ENCODE peak calls at places on chromosomes 11 and 22, in six cellular contexts. One of them, this sample, is unnamed.

GRCh38 chr11:64971421-64972233 is at the start of gene MAJIN:
- DNase-seq in Caco-2: no peak
- DNase-seq in NCI-H1105: no peak
- DNase-seq in activated effector memory CD4-positive, alpha-beta T cell treated with anti-CD3 and anti-CD28 coated beads, Interleukin-2, amount 50 U/mL, for 16 hours: peak; percentile 95
- DNase-seq in NCI-H1092 treated with DMSO at 0.1 percent for 48 hours: no peak
- DNase-seq in CD8-positive, alpha-beta memory T cell: peak; percentile 63
- DNase-seq in this sample: peak; percentile 90

GRCh38 chr11:95228081-95228859 is 2.7 kb downstream of the SESN3 start:
- DNase-seq in Caco-2: no peak
- DNase-seq in NCI-H1105: no peak
- DNase-seq in activated effector memory CD4-positive, alpha-beta T cell treated with anti-CD3 and anti-CD28 coated beads, Interleukin-2, amount 50 U/mL, for 16 hours: no peak
- DNase-seq in NCI-H1092 treated with DMSO at 0.1 percent for 48 hours: no peak
- DNase-seq in CD8-positive, alpha-beta memory T cell: no peak
- DNase-seq in this sample: no peak

GRCh38 chr22:46846154-46846831 is 83.8 kb downstream of the TBC1D22A start:
- DNase-seq in Caco-2: no peak
- DNase-seq in NCI-H1105: no peak
- DNase-seq in activated effector memory CD4-positive, alpha-beta T cell treated with anti-CD3 and anti-CD28 coated beads, Interleukin-2, amount 50 U/mL, for 16 hours: peak; percentile 61
- DNase-seq in NCI-H1092 treated with DMSO at 0.1 percent for 48 hours: no peak
- DNase-seq in CD8-positive, alpha-beta memory T cell: no peak
- DNase-seq in this sample: no peak

GRCh38 chr11:36363361-36364272 is 67.5 kb downstream of the PRR5L start:
- DNase-seq in Caco-2: no peak
- DNase-seq in NCI-H1105: no peak
- DNase-seq in activated effector memory CD4-positive, alpha-beta T cell treated with anti-CD3 and anti-CD28 coated beads, Interleukin-2, amount 50 U/mL, for 16 hours: no peak
- DNase-seq in NCI-H1092 treated with DMSO at 0.1 percent for 48 hours: no peak
- DNase-seq in CD8-positive, alpha-beta memory T cell: no peak
- DNase-seq in this sample: no peak

GRCh38 chr11:109851780-109852390 is 241.3 kb upstream of the ZC3H12C start:
- DNase-seq in Caco-2: no peak
- DNase-seq in NCI-H1105: no peak
- DNase-seq in activated effector memory CD4-positive, alpha-beta T cell treated with anti-CD3 and anti-CD28 coated beads, Interleukin-2, amount 50 U/mL, for 16 hours: no peak
- DNase-seq in NCI-H1092 treated with DMSO at 0.1 percent for 48 hours: no peak
- DNase-seq in CD8-positive, alpha-beta memory T cell: no peak
- DNase-seq in this sample: no peak

GRCh38 chr11:111922803-111923202 is 4.1 kb downstream of the C11orf52 start:
- DNase-seq in Caco-2: no peak
- DNase-seq in NCI-H1105: no peak
- DNase-seq in activated effector memory CD4-positive, alpha-beta T cell treated with anti-CD3 and anti-CD28 coated beads, Interleukin-2, amount 50 U/mL, for 16 hours: no peak
- DNase-seq in NCI-H1092 treated with DMSO at 0.1 percent for 48 hours: no peak
- DNase-seq in CD8-positive, alpha-beta memory T cell: no peak
- DNase-seq in this sample: no peak

GRCh38 chr11:76257040-76257730 is 50.9 kb upstream of the WNT11 start:
- DNase-seq in Caco-2: peak; percentile 33
- DNase-seq in NCI-H1105: no peak
- DNase-seq in activated effector memory CD4-positive, alpha-beta T cell treated with anti-CD3 and anti-CD28 coated beads, Interleukin-2, amount 50 U/mL, for 16 hours: no peak
- DNase-seq in NCI-H1092 treated with DMSO at 0.1 percent for 48 hours: no peak
- DNase-seq in CD8-positive, alpha-beta memory T cell: no peak
- DNase-seq in this sample: no peak

GRCh38 chr11:126740857-126741256 is 259.7 kb downstream of the KIRREL3 start:
- DNase-seq in Caco-2: no peak
- DNase-seq in NCI-H1105: no peak
- DNase-seq in activated effector memory CD4-positive, alpha-beta T cell treated with anti-CD3 and anti-CD28 coated beads, Interleukin-2, amount 50 U/mL, for 16 hours: no peak
- DNase-seq in NCI-H1092 treated with DMSO at 0.1 percent for 48 hours: no peak
- DNase-seq in CD8-positive, alpha-beta memory T cell: no peak
- DNase-seq in this sample: no peak

GRCh38 chr11:124707813-124708212 is 31.9 kb upstream of the NRGN start:
- DNase-seq in Caco-2: no peak
- DNase-seq in NCI-H1105: no peak
- DNase-seq in activated effector memory CD4-positive, alpha-beta T cell treated with anti-CD3 and anti-CD28 coated beads, Interleukin-2, amount 50 U/mL, for 16 hours: no peak
- DNase-seq in NCI-H1092 treated with DMSO at 0.1 percent for 48 hours: no peak
- DNase-seq in CD8-positive, alpha-beta memory T cell: no peak
- DNase-seq in this sample: no peak

GRCh38 chr22:43666511-43666910 is 145.6 kb downstream of the EFCAB6 start:
- DNase-seq in Caco-2: no peak
- DNase-seq in NCI-H1105: no peak
- DNase-seq in activated effector memory CD4-positive, alpha-beta T cell treated with anti-CD3 and anti-CD28 coated beads, Interleukin-2, amount 50 U/mL, for 16 hours: no peak
- DNase-seq in NCI-H1092 treated with DMSO at 0.1 percent for 48 hours: no peak
- DNase-seq in CD8-positive, alpha-beta memory T cell: no peak
- DNase-seq in this sample: no peak